ENCODE peak calls at places on chromosome 19, in ten cellular contexts. T is cardiac muscle cell, F is right cardiac atrium, O is endodermal cell, G is ascending aorta, U is H1, I is mesendoderm, S is lung, A is tibial nerve, W is astrocyte. R is an unnamed sample.

GRCh38 chr19:56015756-56016155 is 29.2 kb downstream of the NLRP5 start:
- DNase-seq in T (peak; percentile 0), S (no peak), U (no peak), W (no peak), F (no peak), A (no peak), I (no peak), G (no peak), O (no peak), R (no peak)

GRCh38 chr19:39083599-39083982 is 577 bp upstream of the ACP7 start:
- DNase-seq in F (no peak), I (no peak), S (no peak), G (no peak), T (no peak), O (peak; percentile 64), W (no peak), U (no peak), A (no peak), R (no peak)

GRCh38 chr19:38812841-38813320 is at the start of gene LGALS4:
- DNase-seq in I (no peak), O (no peak), S (peak; percentile 37), F (peak; percentile 35), U (no peak), A (no peak), W (no peak), T (no peak), G (no peak), R (peak; percentile 64)

GRCh38 chr19:48925240-48925843 is 8.2 kb upstream of the DHDH start:
- DNase-seq in I (peak; percentile 26), O (no peak), U (no peak), F (no peak), A (no peak), S (peak; percentile 30), T (no peak), W (peak; percentile 88), G (no peak), R (no peak)

GRCh38 chr19:8005534-8006256 is at the start of gene ELAVL1:
- DNase-seq in O (peak; percentile 94), T (peak; percentile 96), A (peak; percentile 84), I (peak; percentile 94), G (peak; percentile 45), W (peak; percentile 73), S (peak; percentile 84), F (peak; percentile 97), U (peak; percentile 94), R (peak; percentile 100)

GRCh38 chr19:7679017-7679720 is 1.5 kb upstream of the TRAPPC5 start:
- DNase-seq in F (no peak), S (no peak), T (no peak), O (no peak), A (no peak), W (no peak), G (no peak), U (no peak), I (no peak), R (no peak)

GRCh38 chr19:40246292-40247073 is 20.0 kb upstream of the CCNP start:
- DNase-seq in A (no peak), G (no peak), U (no peak), F (no peak), O (no peak), W (no peak), S (no peak), T (no peak), I (no peak), R (no peak)

GRCh38 chr19:41703602-41704293 is 4.7 kb upstream of the CEACAM5 start:
- DNase-seq in I (no peak), O (peak; percentile 13), A (no peak), G (no peak), S (no peak), F (no peak), W (no peak), T (no peak), U (no peak), R (no peak)

GRCh38 chr19:29743681-29744080 is 28.6 kb upstream of the C19orf12 start:
- DNase-seq in A (no peak), O (no peak), W (no peak), U (no peak), I (no peak), G (no peak), S (no peak), T (no peak), F (no peak), R (no peak)

GRCh38 chr19:8340341-8341096 is 2.5 kb downstream of the KANK3 start:
- DNase-seq in O (peak; percentile 82), I (no peak), A (no peak), U (peak; percentile 51), W (no peak), T (no peak), F (peak; percentile 80), G (no peak), S (no peak), R (peak; percentile 75)

GRCh38 chr19:35045667-35046300 is 4.3 kb downstream of the HPN start:
- DNase-seq in T (no peak), I (peak; percentile 80), F (peak; percentile 51), W (no peak), A (no peak), O (peak; percentile 87), U (no peak), G (no peak), S (no peak), R (peak; percentile 88)

GRCh38 chr19:19817357-19817756 is 4.2 kb downstream of the ZNF506 start:
- DNase-seq in A (no peak), W (no peak), U (no peak), I (peak; percentile 3), S (no peak), F (no peak), O (no peak), T (no peak), G (no peak), R (no peak)

GRCh38 chr19:8641908-8642547 is 11.6 kb downstream of the NFILZ start:
- DNase-seq in O (no peak), S (no peak), U (no peak), I (peak; percentile 67), G (no peak), W (peak; percentile 35), T (peak; percentile 33), F (no peak), A (no peak), R (peak; percentile 56)

GRCh38 chr19:35935911-35936737 is at the start of gene LRFN3:
- DNase-seq in A (peak; percentile 38), F (peak; percentile 90), S (peak; percentile 57), O (peak; percentile 88), G (no peak), I (peak; percentile 83), W (peak; percentile 52), T (peak; percentile 93), U (peak; percentile 85), R (peak; percentile 95)

GRCh38 chr19:16527971-16528521 is 14.2 kb downstream of the CHERP start:
- DNase-seq in O (peak; percentile 85), G (no peak), U (peak; percentile 70), I (peak; percentile 55), F (no peak), A (no peak), T (peak; percentile 20), W (no peak), S (no peak), R (peak; percentile 84)

DNA sequence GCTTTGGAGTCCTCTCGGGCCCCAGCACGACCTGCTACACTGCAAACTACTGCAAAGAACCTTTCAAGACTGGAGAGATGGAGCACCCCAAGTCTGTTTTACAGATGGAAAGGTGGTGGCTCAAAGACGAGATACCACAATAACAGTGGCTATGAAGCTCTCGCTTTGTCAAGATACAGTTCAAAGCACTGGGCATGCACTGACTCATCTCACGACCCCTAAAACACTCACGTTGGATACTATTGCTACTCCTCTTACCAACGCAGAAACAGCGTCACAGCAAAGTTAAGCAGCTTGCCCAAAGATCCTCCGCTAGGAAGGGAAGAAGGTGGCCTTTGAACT is 24.0 kb upstream of the LAIR1 start:
- DNase-seq in O (no peak), U (no peak), G (no peak), A (no peak), S (no peak), T (no peak), F (no peak), I (no peak), W (no peak), R (no peak)
- H3K4me3 ChIP-seq in O (peak overlapping the region; percentile 60), U (no peak overlapping the region), G (no peak overlapping the region), A (no peak overlapping the region), S (no peak overlapping the region), T (no peak overlapping the region), F (no peak overlapping the region), I (no peak overlapping the region), W (no peak overlapping the region), R (no peak overlapping the region)

DNA sequence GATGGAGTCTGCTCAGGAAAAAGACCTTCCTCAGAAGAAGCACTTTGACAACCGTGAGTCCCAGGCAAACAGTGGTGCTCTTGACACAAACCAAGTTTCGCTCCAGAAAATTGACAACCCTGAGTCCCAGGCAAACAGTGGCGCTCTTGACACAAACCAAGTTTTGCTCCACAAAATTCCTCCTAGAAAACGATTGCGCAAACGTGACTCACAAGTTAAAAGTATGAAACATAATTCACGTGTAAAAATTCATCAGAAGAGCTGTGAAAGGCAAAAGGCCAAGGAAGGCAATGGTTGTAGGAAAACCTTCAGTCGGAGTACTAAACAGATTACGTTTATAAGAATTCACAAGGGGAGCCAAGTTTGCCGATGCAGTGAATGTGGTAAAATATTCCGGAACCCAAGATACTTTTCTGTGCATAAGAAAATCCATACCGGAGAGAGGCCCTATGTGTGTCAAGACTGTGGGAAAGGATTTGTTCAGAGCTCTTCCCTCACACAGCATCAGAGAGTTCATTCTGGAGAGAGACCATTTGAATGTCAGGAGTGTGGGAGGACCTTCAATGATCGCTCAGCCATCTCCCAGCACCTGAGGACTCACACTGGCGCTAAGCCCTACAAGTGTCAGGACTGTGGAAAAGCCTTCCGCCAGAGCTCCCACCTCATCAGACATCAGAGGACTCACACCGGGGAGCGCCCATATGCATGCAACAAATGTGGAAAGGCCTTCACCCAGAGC is 16.2 kb upstream of the ZNF544 start:
- DNase-seq in T (no peak), F (no peak), W (no peak), O (no peak), G (no peak), A (no peak), U (no peak), I (peak; percentile 17), S (no peak), R (no peak)
- H3K4me3 ChIP-seq in T (no peak overlapping the region), F (no peak overlapping the region), W (no peak overlapping the region), O (peak overlapping the region; percentile 53), G (peak overlapping the region; percentile 4), A (no peak overlapping the region), U (no peak overlapping the region), I (peak overlapping the region; percentile 22), S (no peak overlapping the region), R (no peak overlapping the region)

GRCh38 chr19:1438035-1438932 is at the start of gene RPS15:
- DNase-seq in I (peak; percentile 96), G (peak; percentile 63), A (peak; percentile 87), U (peak; percentile 97), F (peak; percentile 98), T (peak; percentile 95), S (peak; percentile 95), W (peak; percentile 85), O (peak; percentile 97), R (peak; percentile 98)
- H3K4me3 ChIP-seq in I (peak within 1 kb of the TSS; percentile 98), G (peak within 1 kb of the TSS; percentile 81), A (peak within 1 kb of the TSS; percentile 74), U (peak within 1 kb of the TSS; percentile 72), F (peak within 1 kb of the TSS; percentile 78), T (peak within 1 kb of the TSS; percentile 56), S (peak within 1 kb of the TSS; percentile 98), W (peak within 1 kb of the TSS; percentile 97), O (peak within 1 kb of the TSS; percentile 92), R (peak within 1 kb of the TSS; percentile 99)

GRCh38 chr19:6393982-6394412 is 1.0 kb upstream of the GTF2F1 start:
- DNase-seq in T (no peak), O (no peak), G (no peak), I (no peak), A (no peak), U (no peak), S (no peak), F (no peak), W (no peak), R (no peak)
- H3K4me3 ChIP-seq in T (peak overlapping the region; percentile 80), O (peak overlapping the region; percentile 99), G (peak overlapping the region; percentile 74), I (peak overlapping the region; percentile 48), A (peak overlapping the region; percentile 64), U (peak overlapping the region; percentile 99), S (peak overlapping the region; percentile 90), F (peak overlapping the region; percentile 76), W (peak overlapping the region; percentile 94), R (peak overlapping the region; percentile 99)

GRCh38 chr19:3338541-3339181 is 27.7 kb upstream of the NFIC start:
- DNase-seq in S (peak; percentile 65), W (no peak), A (no peak), G (no peak), T (no peak), I (no peak), U (no peak), F (peak; percentile 78), O (no peak), R (no peak)
- H3K4me3 ChIP-seq in S (no peak overlapping the region), W (no peak overlapping the region), A (no peak overlapping the region), G (no peak overlapping the region), T (no peak overlapping the region), I (no peak overlapping the region), U (no peak overlapping the region), F (no peak overlapping the region), O (no peak overlapping the region), R (no peak overlapping the region)